ENCODE peak calls at places on chromosomes 7 and 10, in ten cellular contexts. One of them, this sample, is unnamed.

GRCh38 chr10:35563266-35563891 is 41.8 kb upstream of the GJD4 start:
- DNase-seq in A549: peak; percentile 61
- DNase-seq in D721Med: peak; percentile 41
- DNase-seq in stimulated activated CD4-positive, alpha-beta T cell treated with anti-CD3 and anti-CD28 coated beads, Interleukin-2, amount 100 ng/mL, for 24 hours: peak; percentile 60
- DNase-seq in NCI-H446 treated with DMSO at 0.1 percent for 48 hours: peak; percentile 29
- DNase-seq in RPMI7951: peak; percentile 68
- DNase-seq in hepatic stellate cell: peak; percentile 70
- DNase-seq in activated T-cell treated with anti-CD3 and anti-CD28 coated beads for 24 hours: peak; percentile 26
- DNase-seq in effector CD4-positive, alpha-beta T cell: peak; percentile 24
- DNase-seq in right cardiac atrium: peak; percentile 50
- DNase-seq in this sample: peak; percentile 59

GRCh38 chr7:55052726-55053431 is 34.1 kb downstream of the EGFR start:
- DNase-seq in A549: no peak
- DNase-seq in D721Med: no peak
- DNase-seq in stimulated activated CD4-positive, alpha-beta T cell treated with anti-CD3 and anti-CD28 coated beads, Interleukin-2, amount 100 ng/mL, for 24 hours: no peak
- DNase-seq in NCI-H446 treated with DMSO at 0.1 percent for 48 hours: no peak
- DNase-seq in RPMI7951: peak; percentile 40
- DNase-seq in hepatic stellate cell: no peak
- DNase-seq in activated T-cell treated with anti-CD3 and anti-CD28 coated beads for 24 hours: no peak
- DNase-seq in effector CD4-positive, alpha-beta T cell: no peak
- DNase-seq in right cardiac atrium: no peak
- DNase-seq in this sample: no peak

GRCh38 chr7:118590107-118590506 is 365.6 kb downstream of the ANKRD7 start:
- DNase-seq in A549: no peak
- DNase-seq in D721Med: no peak
- DNase-seq in stimulated activated CD4-positive, alpha-beta T cell treated with anti-CD3 and anti-CD28 coated beads, Interleukin-2, amount 100 ng/mL, for 24 hours: no peak
- DNase-seq in NCI-H446 treated with DMSO at 0.1 percent for 48 hours: no peak
- DNase-seq in RPMI7951: no peak
- DNase-seq in hepatic stellate cell: no peak
- DNase-seq in activated T-cell treated with anti-CD3 and anti-CD28 coated beads for 24 hours: no peak
- DNase-seq in effector CD4-positive, alpha-beta T cell: no peak
- DNase-seq in right cardiac atrium: no peak
- DNase-seq in this sample: no peak

GRCh38 chr10:63005246-63005645 is 127.9 kb upstream of the NRBF2 start:
- DNase-seq in A549: no peak
- DNase-seq in D721Med: no peak
- DNase-seq in stimulated activated CD4-positive, alpha-beta T cell treated with anti-CD3 and anti-CD28 coated beads, Interleukin-2, amount 100 ng/mL, for 24 hours: no peak
- DNase-seq in NCI-H446 treated with DMSO at 0.1 percent for 48 hours: no peak
- DNase-seq in RPMI7951: peak; percentile 68
- DNase-seq in hepatic stellate cell: no peak
- DNase-seq in activated T-cell treated with anti-CD3 and anti-CD28 coated beads for 24 hours: no peak
- DNase-seq in effector CD4-positive, alpha-beta T cell: no peak
- DNase-seq in right cardiac atrium: no peak
- DNase-seq in this sample: no peak

GRCh38 chr7:143382791-143383641 is 1.9 kb downstream of the ZYX start:
- DNase-seq in A549: no peak
- DNase-seq in D721Med: no peak
- DNase-seq in stimulated activated CD4-positive, alpha-beta T cell treated with anti-CD3 and anti-CD28 coated beads, Interleukin-2, amount 100 ng/mL, for 24 hours: no peak
- DNase-seq in NCI-H446 treated with DMSO at 0.1 percent for 48 hours: no peak
- DNase-seq in RPMI7951: no peak
- DNase-seq in hepatic stellate cell: no peak
- DNase-seq in activated T-cell treated with anti-CD3 and anti-CD28 coated beads for 24 hours: no peak
- DNase-seq in effector CD4-positive, alpha-beta T cell: no peak
- DNase-seq in right cardiac atrium: no peak
- DNase-seq in this sample: no peak

GRCh38 chr10:101766753-101767599 is 8.9 kb downstream of the FGF8 start:
- DNase-seq in A549: no peak
- DNase-seq in D721Med: no peak
- DNase-seq in stimulated activated CD4-positive, alpha-beta T cell treated with anti-CD3 and anti-CD28 coated beads, Interleukin-2, amount 100 ng/mL, for 24 hours: no peak
- DNase-seq in NCI-H446 treated with DMSO at 0.1 percent for 48 hours: no peak
- DNase-seq in RPMI7951: no peak
- DNase-seq in hepatic stellate cell: no peak
- DNase-seq in activated T-cell treated with anti-CD3 and anti-CD28 coated beads for 24 hours: no peak
- DNase-seq in effector CD4-positive, alpha-beta T cell: no peak
- DNase-seq in right cardiac atrium: no peak
- DNase-seq in this sample: no peak

GRCh38 chr7:155211173-155211572 is 86.5 kb upstream of the INSIG1 start:
- DNase-seq in A549: no peak
- DNase-seq in D721Med: no peak
- DNase-seq in stimulated activated CD4-positive, alpha-beta T cell treated with anti-CD3 and anti-CD28 coated beads, Interleukin-2, amount 100 ng/mL, for 24 hours: no peak
- DNase-seq in NCI-H446 treated with DMSO at 0.1 percent for 48 hours: no peak
- DNase-seq in RPMI7951: no peak
- DNase-seq in hepatic stellate cell: no peak
- DNase-seq in activated T-cell treated with anti-CD3 and anti-CD28 coated beads for 24 hours: no peak
- DNase-seq in effector CD4-positive, alpha-beta T cell: no peak
- DNase-seq in right cardiac atrium: no peak
- DNase-seq in this sample: no peak

GRCh38 chr7:503575-504111 is 16.0 kb downstream of the PDGFA start:
- DNase-seq in A549: peak; percentile 66
- DNase-seq in D721Med: no peak
- DNase-seq in stimulated activated CD4-positive, alpha-beta T cell treated with anti-CD3 and anti-CD28 coated beads, Interleukin-2, amount 100 ng/mL, for 24 hours: no peak
- DNase-seq in NCI-H446 treated with DMSO at 0.1 percent for 48 hours: no peak
- DNase-seq in RPMI7951: no peak
- DNase-seq in hepatic stellate cell: no peak
- DNase-seq in activated T-cell treated with anti-CD3 and anti-CD28 coated beads for 24 hours: no peak
- DNase-seq in effector CD4-positive, alpha-beta T cell: no peak
- DNase-seq in right cardiac atrium: peak; percentile 72
- DNase-seq in this sample: no peak

GRCh38 chr10:123573236-123574147 is 92.7 kb upstream of the GPR26 start:
- DNase-seq in A549: peak; percentile 77
- DNase-seq in D721Med: no peak
- DNase-seq in stimulated activated CD4-positive, alpha-beta T cell treated with anti-CD3 and anti-CD28 coated beads, Interleukin-2, amount 100 ng/mL, for 24 hours: peak; percentile 46
- DNase-seq in NCI-H446 treated with DMSO at 0.1 percent for 48 hours: no peak
- DNase-seq in RPMI7951: peak; percentile 27
- DNase-seq in hepatic stellate cell: no peak
- DNase-seq in activated T-cell treated with anti-CD3 and anti-CD28 coated beads for 24 hours: peak; percentile 8
- DNase-seq in effector CD4-positive, alpha-beta T cell: no peak
- DNase-seq in right cardiac atrium: no peak
- DNase-seq in this sample: peak; percentile 67

GRCh38 chr7:25908154-25908948 is 243.6 kb upstream of the NFE2L3 start:
- DNase-seq in A549: no peak
- DNase-seq in D721Med: no peak
- DNase-seq in stimulated activated CD4-positive, alpha-beta T cell treated with anti-CD3 and anti-CD28 coated beads, Interleukin-2, amount 100 ng/mL, for 24 hours: no peak
- DNase-seq in NCI-H446 treated with DMSO at 0.1 percent for 48 hours: no peak
- DNase-seq in RPMI7951: no peak
- DNase-seq in hepatic stellate cell: no peak
- DNase-seq in activated T-cell treated with anti-CD3 and anti-CD28 coated beads for 24 hours: no peak
- DNase-seq in effector CD4-positive, alpha-beta T cell: no peak
- DNase-seq in right cardiac atrium: no peak
- DNase-seq in this sample: no peak

GRCh38 chr10:54614062-54614461 is 187.0 kb downstream of the PCDH15 start:
- DNase-seq in A549: no peak
- DNase-seq in D721Med: no peak
- DNase-seq in stimulated activated CD4-positive, alpha-beta T cell treated with anti-CD3 and anti-CD28 coated beads, Interleukin-2, amount 100 ng/mL, for 24 hours: no peak
- DNase-seq in NCI-H446 treated with DMSO at 0.1 percent for 48 hours: no peak
- DNase-seq in RPMI7951: no peak
- DNase-seq in hepatic stellate cell: no peak
- DNase-seq in activated T-cell treated with anti-CD3 and anti-CD28 coated beads for 24 hours: no peak
- DNase-seq in effector CD4-positive, alpha-beta T cell: no peak
- DNase-seq in right cardiac atrium: no peak
- DNase-seq in this sample: no peak

GRCh38 chr10:88318803-88319202 is 264.3 kb downstream of the RNLS start:
- DNase-seq in A549: peak; percentile 6
- DNase-seq in D721Med: no peak
- DNase-seq in stimulated activated CD4-positive, alpha-beta T cell treated with anti-CD3 and anti-CD28 coated beads, Interleukin-2, amount 100 ng/mL, for 24 hours: no peak
- DNase-seq in NCI-H446 treated with DMSO at 0.1 percent for 48 hours: no peak
- DNase-seq in RPMI7951: no peak
- DNase-seq in hepatic stellate cell: no peak
- DNase-seq in activated T-cell treated with anti-CD3 and anti-CD28 coated beads for 24 hours: no peak
- DNase-seq in effector CD4-positive, alpha-beta T cell: no peak
- DNase-seq in right cardiac atrium: no peak
- DNase-seq in this sample: no peak

GRCh38 chr7:27192546-27193334 is 7.2 kb downstream of the HOXA13 start:
- DNase-seq in A549: no peak
- DNase-seq in D721Med: no peak
- DNase-seq in stimulated activated CD4-positive, alpha-beta T cell treated with anti-CD3 and anti-CD28 coated beads, Interleukin-2, amount 100 ng/mL, for 24 hours: peak; percentile 14
- DNase-seq in NCI-H446 treated with DMSO at 0.1 percent for 48 hours: no peak
- DNase-seq in RPMI7951: no peak
- DNase-seq in hepatic stellate cell: no peak
- DNase-seq in activated T-cell treated with anti-CD3 and anti-CD28 coated beads for 24 hours: no peak
- DNase-seq in effector CD4-positive, alpha-beta T cell: no peak
- DNase-seq in right cardiac atrium: no peak
- DNase-seq in this sample: no peak

GRCh38 chr10:31321396-31321941 is 2.5 kb downstream of the ZEB1 start:
- DNase-seq in A549: no peak
- DNase-seq in D721Med: no peak
- DNase-seq in stimulated activated CD4-positive, alpha-beta T cell treated with anti-CD3 and anti-CD28 coated beads, Interleukin-2, amount 100 ng/mL, for 24 hours: no peak
- DNase-seq in NCI-H446 treated with DMSO at 0.1 percent for 48 hours: no peak
- DNase-seq in RPMI7951: no peak
- DNase-seq in hepatic stellate cell: no peak
- DNase-seq in activated T-cell treated with anti-CD3 and anti-CD28 coated beads for 24 hours: peak; percentile 23
- DNase-seq in effector CD4-positive, alpha-beta T cell: peak; percentile 57
- DNase-seq in right cardiac atrium: no peak
- DNase-seq in this sample: no peak

GRCh38 chr7:40298421-40298820 is 163.6 kb downstream of the SUGCT start:
- DNase-seq in A549: no peak
- DNase-seq in D721Med: no peak
- DNase-seq in stimulated activated CD4-positive, alpha-beta T cell treated with anti-CD3 and anti-CD28 coated beads, Interleukin-2, amount 100 ng/mL, for 24 hours: no peak
- DNase-seq in NCI-H446 treated with DMSO at 0.1 percent for 48 hours: no peak
- DNase-seq in RPMI7951: peak; percentile 96
- DNase-seq in hepatic stellate cell: no peak
- DNase-seq in activated T-cell treated with anti-CD3 and anti-CD28 coated beads for 24 hours: no peak
- DNase-seq in effector CD4-positive, alpha-beta T cell: no peak
- DNase-seq in right cardiac atrium: no peak
- DNase-seq in this sample: no peak

GRCh38 chr7:116553168-116553567 is 28.3 kb downstream of the CAV1 start:
- DNase-seq in A549: no peak
- DNase-seq in D721Med: no peak
- DNase-seq in stimulated activated CD4-positive, alpha-beta T cell treated with anti-CD3 and anti-CD28 coated beads, Interleukin-2, amount 100 ng/mL, for 24 hours: no peak
- DNase-seq in NCI-H446 treated with DMSO at 0.1 percent for 48 hours: no peak
- DNase-seq in RPMI7951: no peak
- DNase-seq in hepatic stellate cell: no peak
- DNase-seq in activated T-cell treated with anti-CD3 and anti-CD28 coated beads for 24 hours: no peak
- DNase-seq in effector CD4-positive, alpha-beta T cell: no peak
- DNase-seq in right cardiac atrium: no peak
- DNase-seq in this sample: no peak

GRCh38 chr7:25619963-25620799 is 391.9 kb upstream of the NPVF start:
- DNase-seq in A549: no peak
- DNase-seq in D721Med: no peak
- DNase-seq in stimulated activated CD4-positive, alpha-beta T cell treated with anti-CD3 and anti-CD28 coated beads, Interleukin-2, amount 100 ng/mL, for 24 hours: no peak
- DNase-seq in NCI-H446 treated with DMSO at 0.1 percent for 48 hours: no peak
- DNase-seq in RPMI7951: no peak
- DNase-seq in hepatic stellate cell: no peak
- DNase-seq in activated T-cell treated with anti-CD3 and anti-CD28 coated beads for 24 hours: no peak
- DNase-seq in effector CD4-positive, alpha-beta T cell: no peak
- DNase-seq in right cardiac atrium: peak; percentile 25
- DNase-seq in this sample: no peak

GRCh38 chr10:79113827-79114226 is 45.1 kb downstream of the ZMIZ1 start:
- DNase-seq in A549: no peak
- DNase-seq in D721Med: peak; percentile 50
- DNase-seq in stimulated activated CD4-positive, alpha-beta T cell treated with anti-CD3 and anti-CD28 coated beads, Interleukin-2, amount 100 ng/mL, for 24 hours: no peak
- DNase-seq in NCI-H446 treated with DMSO at 0.1 percent for 48 hours: no peak
- DNase-seq in RPMI7951: no peak
- DNase-seq in hepatic stellate cell: no peak
- DNase-seq in activated T-cell treated with anti-CD3 and anti-CD28 coated beads for 24 hours: no peak
- DNase-seq in effector CD4-positive, alpha-beta T cell: no peak
- DNase-seq in right cardiac atrium: no peak
- DNase-seq in this sample: no peak

GRCh38 chr10:24513155-24513554 is 210.5 kb downstream of the ARHGAP21 start:
- DNase-seq in A549: no peak
- DNase-seq in D721Med: no peak
- DNase-seq in stimulated activated CD4-positive, alpha-beta T cell treated with anti-CD3 and anti-CD28 coated beads, Interleukin-2, amount 100 ng/mL, for 24 hours: no peak
- DNase-seq in NCI-H446 treated with DMSO at 0.1 percent for 48 hours: no peak
- DNase-seq in RPMI7951: peak; percentile 53
- DNase-seq in hepatic stellate cell: peak; percentile 12
- DNase-seq in activated T-cell treated with anti-CD3 and anti-CD28 coated beads for 24 hours: no peak
- DNase-seq in effector CD4-positive, alpha-beta T cell: no peak
- DNase-seq in right cardiac atrium: no peak
- DNase-seq in this sample: peak; percentile 30

GRCh38 chr10:130053561-130053960 is 57.1 kb downstream of the C10orf143 start:
- DNase-seq in A549: no peak
- DNase-seq in D721Med: no peak
- DNase-seq in stimulated activated CD4-positive, alpha-beta T cell treated with anti-CD3 and anti-CD28 coated beads, Interleukin-2, amount 100 ng/mL, for 24 hours: no peak
- DNase-seq in NCI-H446 treated with DMSO at 0.1 percent for 48 hours: no peak
- DNase-seq in RPMI7951: peak; percentile 87
- DNase-seq in hepatic stellate cell: no peak
- DNase-seq in activated T-cell treated with anti-CD3 and anti-CD28 coated beads for 24 hours: no peak
- DNase-seq in effector CD4-positive, alpha-beta T cell: no peak
- DNase-seq in right cardiac atrium: no peak
- DNase-seq in this sample: no peak

GRCh38 chr10:34889004-34889869 is 74.1 kb upstream of the PARD3 start:
- DNase-seq in A549: no peak
- DNase-seq in D721Med: no peak
- DNase-seq in stimulated activated CD4-positive, alpha-beta T cell treated with anti-CD3 and anti-CD28 coated beads, Interleukin-2, amount 100 ng/mL, for 24 hours: no peak
- DNase-seq in NCI-H446 treated with DMSO at 0.1 percent for 48 hours: no peak
- DNase-seq in RPMI7951: peak; percentile 82
- DNase-seq in hepatic stellate cell: no peak
- DNase-seq in activated T-cell treated with anti-CD3 and anti-CD28 coated beads for 24 hours: no peak
- DNase-seq in effector CD4-positive, alpha-beta T cell: no peak
- DNase-seq in right cardiac atrium: no peak
- DNase-seq in this sample: no peak

GRCh38 chr10:73810735-73811465 is 498 bp downstream of the NDST2 start:
- DNase-seq in A549: peak; percentile 58
- DNase-seq in D721Med: no peak
- DNase-seq in stimulated activated CD4-positive, alpha-beta T cell treated with anti-CD3 and anti-CD28 coated beads, Interleukin-2, amount 100 ng/mL, for 24 hours: peak; percentile 61
- DNase-seq in NCI-H446 treated with DMSO at 0.1 percent for 48 hours: no peak
- DNase-seq in RPMI7951: peak; percentile 14
- DNase-seq in hepatic stellate cell: peak; percentile 60
- DNase-seq in activated T-cell treated with anti-CD3 and anti-CD28 coated beads for 24 hours: peak; percentile 28
- DNase-seq in effector CD4-positive, alpha-beta T cell: peak; percentile 46
- DNase-seq in right cardiac atrium: peak; percentile 46
- DNase-seq in this sample: peak; percentile 70

GRCh38 chr10:107054469-107055156 is 109.9 kb downstream of the SORCS1 start:
- DNase-seq in A549: no peak
- DNase-seq in D721Med: no peak
- DNase-seq in stimulated activated CD4-positive, alpha-beta T cell treated with anti-CD3 and anti-CD28 coated beads, Interleukin-2, amount 100 ng/mL, for 24 hours: no peak
- DNase-seq in NCI-H446 treated with DMSO at 0.1 percent for 48 hours: no peak
- DNase-seq in RPMI7951: no peak
- DNase-seq in hepatic stellate cell: no peak
- DNase-seq in activated T-cell treated with anti-CD3 and anti-CD28 coated beads for 24 hours: no peak
- DNase-seq in effector CD4-positive, alpha-beta T cell: no peak
- DNase-seq in right cardiac atrium: no peak
- DNase-seq in this sample: no peak

GRCh38 chr7:17854297-17855047 is 85.8 kb downstream of the SNX13 start:
- DNase-seq in A549: no peak
- DNase-seq in D721Med: no peak
- DNase-seq in stimulated activated CD4-positive, alpha-beta T cell treated with anti-CD3 and anti-CD28 coated beads, Interleukin-2, amount 100 ng/mL, for 24 hours: no peak
- DNase-seq in NCI-H446 treated with DMSO at 0.1 percent for 48 hours: no peak
- DNase-seq in RPMI7951: no peak
- DNase-seq in hepatic stellate cell: peak; percentile 1
- DNase-seq in activated T-cell treated with anti-CD3 and anti-CD28 coated beads for 24 hours: no peak
- DNase-seq in effector CD4-positive, alpha-beta T cell: no peak
- DNase-seq in right cardiac atrium: no peak
- DNase-seq in this sample: no peak

GRCh38 chr7:1513657-1514095 is 9.5 kb upstream of the INTS1 start:
- DNase-seq in A549: no peak
- DNase-seq in D721Med: no peak
- DNase-seq in stimulated activated CD4-positive, alpha-beta T cell treated with anti-CD3 and anti-CD28 coated beads, Interleukin-2, amount 100 ng/mL, for 24 hours: no peak
- DNase-seq in NCI-H446 treated with DMSO at 0.1 percent for 48 hours: no peak
- DNase-seq in RPMI7951: no peak
- DNase-seq in hepatic stellate cell: peak; percentile 48
- DNase-seq in activated T-cell treated with anti-CD3 and anti-CD28 coated beads for 24 hours: no peak
- DNase-seq in effector CD4-positive, alpha-beta T cell: no peak
- DNase-seq in right cardiac atrium: peak; percentile 53
- DNase-seq in this sample: no peak

GRCh38 chr10:118853916-118854315 is 99.1 kb upstream of the CACUL1 start:
- DNase-seq in A549: no peak
- DNase-seq in D721Med: no peak
- DNase-seq in stimulated activated CD4-positive, alpha-beta T cell treated with anti-CD3 and anti-CD28 coated beads, Interleukin-2, amount 100 ng/mL, for 24 hours: no peak
- DNase-seq in NCI-H446 treated with DMSO at 0.1 percent for 48 hours: no peak
- DNase-seq in RPMI7951: no peak
- DNase-seq in hepatic stellate cell: no peak
- DNase-seq in activated T-cell treated with anti-CD3 and anti-CD28 coated beads for 24 hours: no peak
- DNase-seq in effector CD4-positive, alpha-beta T cell: no peak
- DNase-seq in right cardiac atrium: no peak
- DNase-seq in this sample: no peak

GRCh38 chr7:30548762-30549344 is 44.2 kb upstream of the GGCT start:
- DNase-seq in A549: peak; percentile 79
- DNase-seq in D721Med: peak; percentile 41
- DNase-seq in stimulated activated CD4-positive, alpha-beta T cell treated with anti-CD3 and anti-CD28 coated beads, Interleukin-2, amount 100 ng/mL, for 24 hours: peak; percentile 48
- DNase-seq in NCI-H446 treated with DMSO at 0.1 percent for 48 hours: peak; percentile 30
- DNase-seq in RPMI7951: peak; percentile 83
- DNase-seq in hepatic stellate cell: peak; percentile 63
- DNase-seq in activated T-cell treated with anti-CD3 and anti-CD28 coated beads for 24 hours: peak; percentile 28
- DNase-seq in effector CD4-positive, alpha-beta T cell: no peak
- DNase-seq in right cardiac atrium: peak; percentile 52
- DNase-seq in this sample: peak; percentile 76

GRCh38 chr7:132969520-132969919 is 112.4 kb downstream of the CHCHD3 start:
- DNase-seq in A549: no peak
- DNase-seq in D721Med: no peak
- DNase-seq in stimulated activated CD4-positive, alpha-beta T cell treated with anti-CD3 and anti-CD28 coated beads, Interleukin-2, amount 100 ng/mL, for 24 hours: no peak
- DNase-seq in NCI-H446 treated with DMSO at 0.1 percent for 48 hours: no peak
- DNase-seq in RPMI7951: no peak
- DNase-seq in hepatic stellate cell: no peak
- DNase-seq in activated T-cell treated with anti-CD3 and anti-CD28 coated beads for 24 hours: no peak
- DNase-seq in effector CD4-positive, alpha-beta T cell: no peak
- DNase-seq in right cardiac atrium: no peak
- DNase-seq in this sample: no peak

This sample was measured in H54.